ENCODE peak calls at places on chromosome 5, in nine cellular contexts. V is nephron progenitor cell; Q is astrocyte of the hippocampus; X is neural progenitor cell; H is psoas muscle; R is lower leg skin; C is kidney tubule cell; D is activated gamma-delta T cell treated with Interleukin-2 at 50 U/mL for 16 hours; F is stimulated activated CD8-positive, alpha-beta memory T cell treated with anti-CD3 and anti-CD28 coated beads, Interleukin-4, amount 100 ng/mL, for 1 hour. A is an unnamed sample.
A peak's percentile ranks its signal among the peaks of the same experiment; 100 is the strongest.

GRCh38 chr5:15674716-15675115 is 174.7 kb downstream of the FBXL7 start:
- DNase-seq in D (no peak), Q (no peak), C (no peak), H (no peak), V (no peak), R (no peak), F (no peak), X (no peak), A (no peak)

GRCh38 chr5:1672396-1672795 is 127.2 kb downstream of the MRPL36 start:
- DNase-seq in X (no peak), Q (no peak), D (no peak), F (no peak), C (no peak), R (peak; percentile 59), H (no peak), V (no peak), A (no peak)

GRCh38 chr5:115685966-115686691 is 60.3 kb upstream of the TMED7 start:
- DNase-seq in Q (peak; percentile 82), R (no peak), H (no peak), F (no peak), X (no peak), V (no peak), C (peak; percentile 63), D (no peak), A (no peak)

GRCh38 chr5:175848676-175849075 is 22.7 kb upstream of the CPLX2 start:
- DNase-seq in H (peak; percentile 18), R (no peak), V (no peak), F (no peak), D (no peak), Q (no peak), C (no peak), X (no peak), A (no peak)

GRCh38 chr5:65555266-65555665 is 7.7 kb downstream of the CENPK start:
- DNase-seq in F (no peak), V (no peak), H (no peak), X (no peak), C (peak; percentile 19), Q (no peak), D (no peak), R (no peak), A (no peak)

GRCh38 chr5:157511656-157512644 is 51.9 kb downstream of the NIPAL4 start:
- DNase-seq in V (no peak), X (peak; percentile 13), C (peak; percentile 83), R (peak; percentile 98), H (peak; percentile 94), F (no peak), D (no peak), Q (peak; percentile 98), A (peak; percentile 94)

GRCh38 chr5:36606437-36607113 is at the start of gene SLC1A3:
- DNase-seq in D (no peak), F (no peak), V (peak; percentile 62), R (peak; percentile 90), X (peak; percentile 85), Q (peak; percentile 89), C (peak; percentile 78), H (peak; percentile 69), A (no peak)

GRCh38 chr5:142807378-142807911 is 37.3 kb downstream of the ARHGAP26 start:
- DNase-seq in Q (no peak), V (no peak), R (no peak), H (peak; percentile 61), D (no peak), C (no peak), X (no peak), F (no peak), A (no peak)

GRCh38 chr5:57887851-57888621 is 405.4 kb upstream of the ACTBL2 start:
- DNase-seq in X (peak; percentile 70), F (no peak), R (no peak), V (peak; percentile 35), C (peak; percentile 78), Q (peak; percentile 87), H (no peak), D (no peak), A (no peak)